ENCODE peak calls at places on chromosomes 3 and 15, in five cellular contexts. F is tibial nerve, A is lower lobe of right lung, B is heart right ventricle, E is neural progenitor cell. Q is an unnamed sample.

GRCh38 chr3:37937156-37937555 is 53.4 kb upstream of the VILL start:
- DNase-seq in E (no peak), A (no peak), F (no peak), B (no peak), Q (no peak)

GRCh38 chr15:48315041-48315440 is 16.2 kb upstream of the DUT start:
- DNase-seq in F (no peak), B (no peak), A (no peak), E (no peak), Q (no peak)

GRCh38 chr15:69760263-69760855 is 307.7 kb downstream of the RPLP1 start:
- DNase-seq in E (no peak), A (no peak), B (no peak), F (no peak), Q (peak; percentile 86)

GRCh38 chr3:71600646-71601288 is 17.2 kb upstream of the FOXP1 start:
- DNase-seq in E (no peak), F (no peak), A (no peak), B (no peak), Q (peak; percentile 16)

GRCh38 chr3:194592798-194593752 is 40.1 kb downstream of the TMEM44 start:
- DNase-seq in A (no peak), E (no peak), F (peak; percentile 53), B (no peak), Q (peak; percentile 100)

GRCh38 chr3:16101295-16102186 is 72.9 kb upstream of the GALNT15 start:
- DNase-seq in A (no peak), B (no peak), F (no peak), E (no peak), Q (no peak)

GRCh38 chr3:13419356-13420050 is 619 bp downstream of the NUP210 start:
- DNase-seq in A (peak; percentile 77), B (peak; percentile 44), F (no peak), E (peak; percentile 77), Q (no peak)

GRCh38 chr3:21718161-21718765 is 32.7 kb downstream of the ZNF385D start:
- DNase-seq in B (no peak), F (no peak), E (no peak), A (no peak), Q (peak; percentile 99)

GRCh38 chr3:58731673-58732072 is 65.1 kb upstream of the FAM3D start:
- DNase-seq in B (no peak), F (no peak), A (no peak), E (no peak), Q (no peak)
- TF ChIP-seq CTCF in B (no peak), F (no peak), A (no peak), E (no peak), Q (no peak)

GRCh38 chr3:184584001-184584891 is 22.7 kb downstream of the EPHB3 start:
- DNase-seq in E (peak; percentile 69), B (no peak), F (no peak), A (no peak), Q (no peak)
- H3K4me3 ChIP-seq in E (peak overlapping the region; percentile 56), B (peak overlapping the region; percentile 67), F (peak overlapping the region; percentile 58), A (peak overlapping the region; percentile 59), Q (peak overlapping the region; percentile 62)

GRCh38 chr15:61155741-61156700 is 73.1 kb downstream of the RORA start:
- DNase-seq in E (no peak), F (peak; percentile 26), A (no peak), B (peak; percentile 25), Q (peak; percentile 9)
- TF ChIP-seq CTCF in E (no peak), F (no peak), A (no peak), B (no peak), Q (no peak)

DNA sequence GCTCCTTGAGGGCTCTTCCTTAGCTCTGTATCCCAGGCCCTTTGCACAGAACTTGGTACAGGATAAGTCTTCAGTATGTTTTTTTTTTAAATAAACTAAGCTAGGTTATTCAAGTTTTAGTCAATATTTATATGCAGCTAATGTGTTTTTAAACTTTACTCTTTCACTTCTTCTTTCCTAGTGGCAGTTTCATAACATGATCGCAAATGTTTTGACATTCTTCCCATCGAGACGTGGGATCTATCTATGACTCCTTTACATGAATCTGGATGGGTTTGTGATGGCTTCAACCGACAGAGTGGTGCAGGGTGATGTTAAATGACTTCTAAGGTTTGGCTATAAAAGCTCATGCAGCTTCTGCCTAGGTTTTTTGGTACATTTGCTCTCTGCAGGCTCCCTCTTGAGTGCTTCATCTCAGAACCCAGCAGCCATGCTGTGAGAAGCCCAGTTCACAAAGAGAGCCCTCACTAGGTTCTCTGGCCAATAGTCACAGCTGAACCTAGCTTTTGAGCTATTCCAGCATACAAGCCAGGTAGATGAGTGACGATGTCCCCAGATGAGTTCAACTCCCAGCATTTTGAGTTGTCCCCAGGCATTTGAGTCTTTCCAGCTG is 13.5 kb upstream of the MECOM start:
- DNase-seq in A (no peak), B (no peak), E (no peak), F (no peak), Q (no peak)
- H3K4me3 ChIP-seq in A (no peak overlapping the region), B (no peak overlapping the region), E (no peak overlapping the region), F (no peak overlapping the region), Q (no peak overlapping the region)

GRCh38 chr15:93051236-93052089 is 37.5 kb downstream of the RGMA start:
- DNase-seq in B (no peak), F (no peak), E (no peak), A (no peak), Q (no peak)

GRCh38 chr15:93055211-93055763 is 33.7 kb downstream of the RGMA start:
- DNase-seq in E (no peak), F (no peak), B (no peak), A (no peak), Q (no peak)

GRCh38 chr15:93050648-93051047 is 38.4 kb downstream of the RGMA start:
- DNase-seq in A (no peak), F (no peak), E (no peak), B (no peak), Q (no peak)

GRCh38 chr15:93049914-93050534 is 39.0 kb downstream of the RGMA start:
- DNase-seq in F (no peak), B (no peak), A (no peak), E (no peak), Q (no peak)

DNA sequence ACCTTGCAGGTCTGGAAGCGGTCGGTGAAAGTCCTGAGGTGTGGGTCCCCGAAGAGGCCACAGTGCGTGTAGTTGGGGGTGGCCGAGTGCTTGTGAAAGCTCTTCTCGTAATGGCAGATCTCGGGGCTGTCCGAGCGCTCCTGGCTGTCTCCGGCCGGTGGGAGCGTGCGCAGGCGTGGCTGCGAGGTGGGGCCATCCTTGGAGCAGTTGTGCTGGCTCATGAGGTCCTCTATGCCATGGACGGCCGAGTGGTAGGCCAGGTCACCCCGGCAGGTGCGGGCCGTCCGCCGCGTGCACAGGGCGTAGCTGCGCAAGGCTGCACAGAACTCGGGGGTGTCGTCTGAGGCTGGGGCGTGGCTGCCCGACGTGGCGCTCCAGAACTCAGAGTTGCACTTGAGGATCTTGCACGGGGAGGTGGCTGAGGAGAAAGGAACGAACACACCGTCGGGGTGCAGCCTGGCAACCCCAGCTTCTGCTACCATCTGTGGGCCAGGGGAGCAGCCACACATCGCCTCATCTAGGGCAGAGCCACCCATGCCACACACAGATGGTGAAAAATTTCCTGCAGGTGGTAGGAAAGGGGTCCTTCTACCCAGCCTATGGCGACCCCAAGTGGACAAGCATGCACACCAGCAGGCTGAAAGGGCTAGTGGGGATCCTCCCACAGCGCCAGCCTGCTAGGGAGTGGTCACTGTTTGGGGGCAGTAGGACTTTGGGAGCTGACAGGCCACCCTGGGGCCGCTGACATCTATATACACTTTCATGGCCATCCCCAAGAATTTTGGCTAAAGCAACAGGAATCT is 36.7 kb downstream of the RGMA start:
- DNase-seq in E (no peak), B (no peak), F (no peak), A (no peak), Q (no peak)
- TF ChIP-seq CTCF in E (peak; percentile 34), B (no peak), F (no peak), A (no peak), Q (no peak)

GRCh38 chr15:66931768-66932633 is 133.4 kb upstream of the SMAD3 start:
- DNase-seq in A (no peak), E (peak; percentile 85), F (no peak), B (no peak), Q (peak; percentile 52)
- H3K4me3 ChIP-seq in A (no peak overlapping the region), E (peak overlapping the region; percentile 10), F (no peak overlapping the region), B (no peak overlapping the region), Q (no peak overlapping the region)

Q was measured in fibroblast of the aortic adventitia.